ENCODE peak calls at places on chromosomes 13 and 19, in nine cellular contexts. H is brain microvascular endothelial cell; I is activated CD4-positive, alpha-beta T cell treated with anti-CD3 and anti-CD28 coated beads, Interleukin-2, amount 10 ng/mL, durations not matched to agents 7 days and 5 days; T is upper lobe of right lung; O is pons; J is neural progenitor cell; N is IMR-90; F is stimulated activated CD8-positive, alpha-beta memory T cell treated with anti-CD3 and anti-CD28 coated beads, Interleukin-12 subunit alpha, Interleukin-12 subunit beta, amount 100 ng/mL, for 1 hour; X is activated T-helper 1 cell treated with anti-CD3 and anti-CD28 coated beads, Interleukin-12 subunit alpha, Interleukin-12 subunit beta, Interleukin-2, Interleukin-4 antibody, amounts not matched to agents 30 ng/mL and 10 ng/mL and 1 ng/mL, durations not matched to agents 14 hours and 24 hours and 36 hours. Q is an unnamed sample.

GRCh38 chr19:48514123-48514458 is 2.5 kb upstream of the LMTK3 start:
- DNase-seq in H (no peak), I (no peak), T (no peak), O (no peak), J (no peak), N (no peak), F (no peak), X (no peak), Q (no peak)

GRCh38 chr13:98054301-98054700 is 88.6 kb upstream of the FARP1 start:
- DNase-seq in H (no peak), I (no peak), T (no peak), O (no peak), J (no peak), N (no peak), F (no peak), X (no peak), Q (no peak)

GRCh38 chr13:43782686-43783085 is 4.1 kb downstream of the ENOX1 start:
- DNase-seq in H (no peak), I (no peak), T (no peak), O (no peak), J (no peak), N (no peak), F (no peak), X (no peak), Q (no peak)

GRCh38 chr13:75145926-75146325 is 336.0 kb downstream of the TBC1D4 start:
- DNase-seq in H (no peak), I (no peak), T (no peak), O (no peak), J (no peak), N (no peak), F (no peak), X (no peak), Q (no peak)

GRCh38 chr13:46552888-46553520 is at the start of gene LRCH1:
- DNase-seq in H (peak; percentile 88), I (peak; percentile 89), T (peak; percentile 95), O (peak; percentile 54), J (peak; percentile 91), N (peak; percentile 80), F (peak; percentile 72), X (peak; percentile 80), Q (peak; percentile 90)

GRCh38 chr19:47377801-47378200 is 28.7 kb downstream of the DHX34 start:
- DNase-seq in H (no peak), I (no peak), T (no peak), O (no peak), J (no peak), N (no peak), F (no peak), X (no peak), Q (peak; percentile 31)

GRCh38 chr13:44576396-44577235 is 486 bp upstream of the TSC22D1 start:
- DNase-seq in H (no peak), I (peak; percentile 36), T (peak; percentile 72), O (no peak), J (peak; percentile 62), N (no peak), F (peak; percentile 9), X (no peak), Q (no peak)

GRCh38 chr13:113359556-113359955 is 4.4 kb downstream of the GRTP1 start:
- DNase-seq in H (no peak), I (no peak), T (peak; percentile 37), O (no peak), J (no peak), N (no peak), F (no peak), X (no peak), Q (no peak)

GRCh38 chr13:24228852-24229458 is 68.4 kb downstream of the SPATA13 start:
- DNase-seq in H (peak; percentile 60), I (peak; percentile 68), T (no peak), O (peak; percentile 89), J (peak; percentile 75), N (peak; percentile 81), F (no peak), X (no peak), Q (peak; percentile 73)

GRCh38 chr19:662962-663681 is at the start of gene RNF126:
- DNase-seq in H (peak; percentile 86), I (peak; percentile 91), T (peak; percentile 96), O (peak; percentile 82), J (peak; percentile 93), N (peak; percentile 88), F (peak; percentile 88), X (peak; percentile 84), Q (peak; percentile 89)

GRCh38 chr13:93621051-93621450 is 394.4 kb downstream of the GPC6 start:
- DNase-seq in H (no peak), I (no peak), T (no peak), O (no peak), J (no peak), N (no peak), F (no peak), X (no peak), Q (no peak)

GRCh38 chr19:31205887-31206518 is 143.2 kb downstream of the TSHZ3 start:
- DNase-seq in H (no peak), I (no peak), T (no peak), O (no peak), J (no peak), N (no peak), F (no peak), X (no peak), Q (no peak)

GRCh38 chr19:15577184-15577771 is 37.7 kb upstream of the CYP4F8 start:
- DNase-seq in H (no peak), I (no peak), T (no peak), O (no peak), J (no peak), N (no peak), F (no peak), X (no peak), Q (no peak)

GRCh38 chr19:10751109-10751972 is 33.5 kb downstream of the DNM2 start:
- DNase-seq in H (no peak), I (no peak), T (peak; percentile 85), O (no peak), J (no peak), N (no peak), F (no peak), X (no peak), Q (no peak)

GRCh38 chr19:19207637-19208582 is 3.8 kb upstream of the NCAN start:
- DNase-seq in H (no peak), I (no peak), T (no peak), O (peak; percentile 26), J (no peak), N (no peak), F (no peak), X (no peak), Q (peak; percentile 23)

GRCh38 chr13:34721631-34722144 is 220.4 kb upstream of the NBEA start:
- DNase-seq in H (no peak), I (no peak), T (no peak), O (no peak), J (no peak), N (no peak), F (no peak), X (no peak), Q (no peak)

GRCh38 chr19:12838893-12839656 is 760 bp downstream of the MAST1 start:
- DNase-seq in H (no peak), I (peak; percentile 26), T (no peak), O (no peak), J (peak; percentile 23), N (no peak), F (no peak), X (no peak), Q (peak; percentile 75)

GRCh38 chr19:40584007-40584406 is 7.3 kb downstream of the SHKBP1 start:
- DNase-seq in H (peak; percentile 31), I (no peak), T (no peak), O (no peak), J (no peak), N (no peak), F (no peak), X (no peak), Q (no peak)

GRCh38 chr13:93413972-93414717 is 187.5 kb downstream of the GPC6 start:
- DNase-seq in H (peak; percentile 8), I (no peak), T (no peak), O (no peak), J (no peak), N (peak; percentile 55), F (no peak), X (no peak), Q (no peak)

GRCh38 chr13:38213307-38213706 is 136.3 kb upstream of the UFM1 start:
- DNase-seq in H (peak; percentile 47), I (no peak), T (no peak), O (no peak), J (no peak), N (no peak), F (no peak), X (no peak), Q (no peak)

GRCh38 chr13:112877496-112877895 is 91.5 kb upstream of the MCF2L start:
- DNase-seq in H (no peak), I (no peak), T (no peak), O (no peak), J (no peak), N (no peak), F (no peak), X (no peak), Q (no peak)

GRCh38 chr13:28714651-28715050 is 4.1 kb downstream of the SLC46A3 start:
- DNase-seq in H (no peak), I (no peak), T (no peak), O (no peak), J (no peak), N (no peak), F (no peak), X (no peak), Q (no peak)

GRCh38 chr13:44969858-44970484 is 19.3 kb downstream of the NUFIP1 start:
- DNase-seq in H (peak; percentile 52), I (peak; percentile 10), T (no peak), O (peak; percentile 84), J (peak; percentile 82), N (peak; percentile 71), F (no peak), X (no peak), Q (peak; percentile 81)

GRCh38 chr13:109884462-109884861 is 98.1 kb upstream of the IRS2 start:
- DNase-seq in H (no peak), I (no peak), T (no peak), O (no peak), J (no peak), N (no peak), F (no peak), X (no peak), Q (no peak)

GRCh38 chr19:10270180-10270615 is 722 bp upstream of the ICAM1 start:
- DNase-seq in H (no peak), I (peak; percentile 75), T (peak; percentile 93), O (peak; percentile 39), J (peak; percentile 20), N (no peak), F (no peak), X (peak; percentile 80), Q (no peak)

GRCh38 chr19:3124630-3125029 is 11.2 kb upstream of the GNA15 start:
- DNase-seq in H (no peak), I (no peak), T (no peak), O (no peak), J (no peak), N (no peak), F (no peak), X (no peak), Q (no peak)

GRCh38 chr19:6271721-6272410 is 7.9 kb downstream of the MLLT1 start:
- DNase-seq in H (no peak), I (no peak), T (peak; percentile 85), O (peak; percentile 54), J (peak; percentile 31), N (peak; percentile 74), F (no peak), X (no peak), Q (peak; percentile 88)

GRCh38 chr13:57630661-57631606 is 610 bp upstream of the PCDH17 start:
- DNase-seq in H (peak; percentile 3), I (no peak), T (peak; percentile 41), O (peak; percentile 91), J (peak; percentile 37), N (no peak), F (no peak), X (no peak), Q (peak; percentile 40)

GRCh38 chr19:33436360-33437345 is 63.1 kb downstream of the CEBPG start:
- DNase-seq in H (no peak), I (no peak), T (peak; percentile 51), O (no peak), J (no peak), N (no peak), F (no peak), X (no peak), Q (no peak)

GRCh38 chr19:52941941-52942370 is 18.7 kb upstream of the ZNF888 start:
- DNase-seq in H (peak; percentile 7), I (peak; percentile 23), T (peak; percentile 71), O (no peak), J (peak; percentile 68), N (peak; percentile 20), F (no peak), X (no peak), Q (peak; percentile 41)

Q was measured in G401.